ENCODE peak calls at places on chromosomes 1 and 21, in ten cellular contexts. Q is SJSA1; G is Right ventricle myocardium inferior; Z is HEK293T; P is brain microvascular endothelial cell; O is stimulated activated CD8-positive, alpha-beta memory T cell treated with anti-CD3 and anti-CD28 coated beads, Interleukin-4, amount 100 ng/mL, for 24 hours; V is cerebellar cortex; A is mucosa of descending colon; H is kidney tubule cell; J is activated T-helper 1 cell treated with Interleukin-2 at 50 U/mL for 16 hours. C is an unnamed sample.

GRCh38 chr1:220300442-220301121 is 28.3 kb upstream of the RAB3GAP2 start:
- DNase-seq in Q (peak), G (peak), Z (peak), P (peak), O (no peak), V (peak), A (peak), H (peak), J (no peak), C (peak)

GRCh38 chr1:41614818-41615217 is 130.3 kb upstream of the EDN2 start:
- DNase-seq in Q (no peak), G (no peak), Z (no peak), P (no peak), O (no peak), V (no peak), A (no peak), H (no peak), J (no peak), C (no peak)

GRCh38 chr1:237197470-237198425 is 155.8 kb downstream of the RYR2 start:
- DNase-seq in Q (no peak), G (no peak), Z (no peak), P (no peak), O (no peak), V (no peak), A (no peak), H (no peak), J (no peak), C (no peak)

GRCh38 chr1:228849011-228849541 is 113.8 kb downstream of the RHOU start:
- DNase-seq in Q (no peak), G (no peak), Z (no peak), P (no peak), O (no peak), V (no peak), A (peak), H (no peak), J (no peak), C (no peak)

GRCh38 chr21:29777155-29777554 is 162.6 kb downstream of the GRIK1 start:
- DNase-seq in Q (no peak), G (no peak), Z (no peak), P (no peak), O (no peak), V (no peak), A (no peak), H (peak), J (no peak), C (no peak)

GRCh38 chr1:178461104-178461503 is 35.7 kb downstream of the CLEC20A start:
- DNase-seq in Q (no peak), G (no peak), Z (no peak), P (no peak), O (no peak), V (no peak), A (no peak), H (no peak), J (no peak), C (no peak)

GRCh38 chr1:63775418-63776127 is 1.8 kb downstream of the ROR1 start:
- DNase-seq in Q (no peak), G (no peak), Z (no peak), P (no peak), O (no peak), V (no peak), A (no peak), H (no peak), J (no peak), C (no peak)

GRCh38 chr1:200877839-200878551 is 5.2 kb downstream of the GPR25 start:
- DNase-seq in Q (no peak), G (no peak), Z (no peak), P (no peak), O (peak), V (no peak), A (no peak), H (no peak), J (no peak), C (no peak)

C was measured in globus pallidus.